ENCODE peak calls at places on chromosome 12, in five cellular contexts. Z is omental fat pad; H is OCI-LY7; I is CD8-positive, alpha-beta T cell; Q is WTC11. F is an unnamed sample.
A peak's percentile ranks its signal among the peaks of the same experiment; 100 is the strongest.

GRCh38 chr12:123614531-123614930 is 12.6 kb downstream of the DDX55 start:
- DNase-seq in I (no peak), H (no peak), Z (no peak), Q (no peak), F (no peak)

GRCh38 chr12:13161172-13161571 is 35.4 kb upstream of the EMP1 start:
- DNase-seq in Z (no peak), H (no peak), Q (no peak), I (no peak), F (no peak)

GRCh38 chr12:79252358-79253075 is 387.9 kb downstream of the SYT1 start:
- DNase-seq in Q (no peak), I (no peak), H (no peak), Z (no peak), F (no peak)

GRCh38 chr12:112107728-112108447 is 695 bp downstream of the NAA25 start:
- DNase-seq in Q (peak; percentile 30), Z (peak; percentile 36), I (no peak), H (peak; percentile 51), F (no peak)

GRCh38 chr12:48069253-48069652 is 36.6 kb downstream of the SENP1 start:
- DNase-seq in Q (no peak), Z (no peak), H (no peak), I (no peak), F (no peak)

GRCh38 chr12:31089072-31089471 is 15.4 kb downstream of the DDX11 start:
- DNase-seq in Z (no peak), Q (no peak), I (no peak), H (no peak), F (no peak)

GRCh38 chr12:124577986-124578385 is 10.6 kb upstream of the NCOR2 start:
- DNase-seq in Z (no peak), H (no peak), I (no peak), Q (no peak), F (no peak)

GRCh38 chr12:104604070-104604994 is 147.6 kb downstream of the CHST11 start:
- DNase-seq in H (peak; percentile 88), Q (no peak), I (peak; percentile 57), Z (peak; percentile 52), F (peak; percentile 75)

GRCh38 chr12:80769553-80770140 is 52.9 kb downstream of the MYF5 start:
- DNase-seq in Z (no peak), I (no peak), H (no peak), Q (no peak), F (no peak)

GRCh38 chr12:22514875-22515274 is 29.5 kb downstream of the C2CD5 start:
- DNase-seq in Z (no peak), Q (no peak), I (no peak), H (no peak), F (no peak)

GRCh38 chr12:25315388-25315787 is 64.7 kb upstream of the KRAS start:
- DNase-seq in Z (no peak), H (no peak), Q (no peak), I (no peak), F (no peak)

GRCh38 chr12:64893961-64894360 is 69.5 kb downstream of the TBC1D30 start:
- DNase-seq in H (no peak), I (no peak), Z (no peak), Q (no peak), F (no peak)

GRCh38 chr12:28130625-28131598 is 59.3 kb upstream of the CCDC91 start:
- DNase-seq in I (no peak), Q (no peak), H (no peak), Z (peak; percentile 24), F (no peak)

GRCh38 chr12:104478396-104479140 is 21.8 kb downstream of the CHST11 start:
- DNase-seq in I (peak; percentile 48), H (peak; percentile 90), Z (no peak), Q (no peak), F (peak; percentile 49)

GRCh38 chr12:38601970-38602369 is 285.4 kb downstream of the ALG10B start:
- DNase-seq in H (no peak), Z (no peak), I (no peak), Q (no peak), F (no peak)

GRCh38 chr12:108337235-108338223 is 1.6 kb downstream of the CMKLR1 start:
- DNase-seq in Z (no peak), I (no peak), Q (peak; percentile 35), H (peak; percentile 15), F (peak; percentile 73)

GRCh38 chr12:105393586-105393985 is 63.1 kb downstream of the C12orf75 start:
- DNase-seq in H (no peak), Q (no peak), Z (no peak), I (no peak), F (no peak)

GRCh38 chr12:91098942-91099341 is 12.4 kb downstream of the LUM start:
- DNase-seq in Q (no peak), Z (no peak), H (no peak), I (no peak), F (no peak)

GRCh38 chr12:79911889-79912656 is 22.8 kb downstream of the PPP1R12A start:
- DNase-seq in Z (no peak), H (no peak), Q (no peak), I (no peak), F (no peak)

GRCh38 chr12:29844667-29845066 is 60.9 kb upstream of the TMTC1 start:
- DNase-seq in Q (no peak), H (no peak), Z (no peak), I (no peak), F (no peak)

GRCh38 chr12:70648191-70648590 is 11.0 kb upstream of the PTPRB start:
- DNase-seq in Q (no peak), H (no peak), I (no peak), Z (no peak), F (no peak)

GRCh38 chr12:43098078-43098477 is 453.9 kb downstream of the ADAMTS20 start:
- DNase-seq in Q (no peak), Z (no peak), I (no peak), H (no peak), F (no peak)

GRCh38 chr12:46389130-46389616 is 16.6 kb upstream of the SLC38A2 start:
- DNase-seq in Z (no peak), I (no peak), Q (no peak), H (no peak), F (no peak)

GRCh38 chr12:100900808-100901207 is 106.2 kb downstream of the ANO4 start:
- DNase-seq in I (no peak), Z (no peak), H (no peak), Q (no peak), F (no peak)

GRCh38 chr12:43766291-43766690 is 7.5 kb downstream of the IRAK4 start:
- DNase-seq in Z (no peak), Q (no peak), I (no peak), H (no peak), F (no peak)

GRCh38 chr12:75623631-75624118 is 112.3 kb upstream of the KRR1 start:
- DNase-seq in H (no peak), I (no peak), Q (peak; percentile 28), Z (no peak), F (no peak)

GRCh38 chr12:115172521-115172920 is 488.5 kb upstream of the TBX3 start:
- DNase-seq in Z (no peak), Q (no peak), I (no peak), H (no peak), F (no peak)

GRCh38 chr12:47577213-47577612 is 128.6 kb downstream of the RPAP3 start:
- DNase-seq in H (no peak), I (no peak), Q (no peak), Z (no peak), F (no peak)

GRCh38 chr12:19963972-19964371 is 404.4 kb upstream of the PDE3A start:
- DNase-seq in I (no peak), Z (no peak), Q (no peak), H (no peak), F (no peak)

DNA sequence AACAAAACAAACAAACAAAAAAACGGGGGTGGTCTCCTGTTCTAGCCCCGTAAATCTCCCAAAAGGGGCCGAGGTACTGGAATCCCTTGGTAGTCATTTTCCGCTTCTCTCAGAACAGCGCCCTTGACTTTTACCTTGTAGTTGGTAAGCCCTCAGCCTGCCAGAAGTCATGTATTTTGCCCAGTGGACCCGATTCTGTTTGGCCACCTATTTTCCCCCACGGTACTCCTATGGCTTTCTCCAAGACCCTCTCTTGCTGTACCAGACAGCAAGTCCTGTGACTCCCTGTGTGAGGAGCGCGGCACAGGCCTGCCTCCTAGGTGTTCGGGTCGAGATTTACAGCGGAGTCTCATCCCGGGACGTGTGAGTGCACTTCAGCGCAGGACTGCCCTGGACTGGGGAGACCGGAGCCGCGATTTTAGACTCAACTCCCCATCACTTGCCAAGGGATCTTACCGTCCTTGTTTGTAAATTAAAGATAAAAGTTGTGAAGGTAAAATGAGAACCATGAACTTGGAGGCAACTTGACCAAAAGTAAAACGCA is 1.1 kb upstream of the MBD6 start:
- DNase-seq in H (no peak), Z (no peak), Q (peak; percentile 46), I (peak; percentile 31), F (no peak)
- TF ChIP-seq CTCF in H (peak; percentile 51), Z (no peak), Q (no peak), I (no peak), F (no peak)

DNA sequence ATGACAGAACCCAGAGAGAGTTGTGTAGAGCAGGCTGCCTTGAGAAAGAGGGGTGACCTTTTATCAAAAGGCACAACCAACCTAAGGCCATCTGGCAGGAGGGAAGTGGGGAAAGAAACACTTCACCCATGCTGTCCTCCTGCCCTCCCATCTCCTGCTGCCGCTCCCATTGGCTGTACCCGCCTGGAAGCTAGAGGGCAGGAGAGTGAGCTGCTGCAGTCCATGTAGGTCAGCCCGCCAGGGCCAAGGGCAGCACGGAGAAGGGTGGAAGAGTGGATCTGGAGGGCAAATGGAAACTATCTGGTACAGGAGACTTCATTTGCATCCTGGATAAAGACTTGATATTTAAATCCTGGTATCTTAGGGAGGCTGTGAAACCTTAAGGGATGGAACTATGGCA is 11.5 kb upstream of the CABP1 start:
- DNase-seq in I (no peak), H (no peak), Q (peak; percentile 65), Z (no peak), F (no peak)
- TF ChIP-seq CTCF in I (no peak), H (no peak), Q (no peak), Z (no peak), F (no peak)

GRCh38 chr12:16187684-16188083 is 89.8 kb downstream of the SLC15A5 start:
- DNase-seq in Z (no peak), Q (no peak), H (no peak), I (no peak), F (no peak)

GRCh38 chr12:16184691-16185090 is 92.8 kb downstream of the SLC15A5 start:
- DNase-seq in Z (no peak), I (no peak), Q (no peak), H (no peak), F (no peak)

DNA sequence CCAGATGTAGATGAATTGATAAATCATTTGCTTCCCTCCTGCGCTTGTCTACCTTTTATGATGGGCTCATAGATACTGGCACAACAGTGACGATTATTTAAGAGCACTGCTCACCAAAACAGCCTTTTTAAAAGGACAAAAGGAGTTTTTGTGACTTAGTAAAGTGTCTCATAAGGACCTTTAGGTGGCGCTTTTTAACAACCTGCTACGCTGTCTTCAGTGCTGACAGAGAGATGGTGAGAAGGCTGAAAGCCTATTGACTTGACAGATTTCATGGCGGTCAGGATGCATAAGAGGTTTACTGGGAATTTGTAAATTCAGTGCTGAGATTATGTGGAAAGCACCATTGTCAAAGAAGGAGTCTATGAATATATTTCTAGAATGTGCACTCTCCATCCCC is 87.6 kb downstream of the SLC15A5 start:
- DNase-seq in Z (no peak), Q (no peak), H (peak; percentile 67), I (no peak), F (no peak)
- TF ChIP-seq CTCF in Z (no peak), Q (no peak), H (peak; percentile 78), I (no peak), F (peak; percentile 26)

DNA sequence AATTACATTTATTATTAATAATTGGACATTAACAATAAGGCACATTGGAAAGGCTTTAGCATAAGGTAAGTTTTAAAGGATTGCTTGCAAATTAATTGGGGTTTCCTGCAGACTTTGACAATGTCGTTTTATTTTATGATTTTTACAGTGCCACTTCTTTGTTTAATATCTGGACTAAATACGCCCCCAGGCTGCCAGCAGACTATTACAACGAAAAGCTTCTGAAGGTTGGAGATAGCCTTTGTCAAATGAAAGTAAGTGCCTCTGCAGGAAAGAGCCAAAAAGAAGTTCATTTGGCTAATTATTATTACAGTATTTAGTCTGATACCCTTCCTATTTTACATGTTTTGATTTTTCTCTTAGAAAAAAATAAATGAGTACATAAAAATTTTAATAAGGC is 11.3 kb downstream of the CFAP54 start:
- DNase-seq in Z (no peak), I (no peak), Q (no peak), H (peak; percentile 34), F (no peak)
- TF ChIP-seq CTCF in Z (no peak), I (no peak), Q (no peak), H (peak; percentile 74), F (peak; percentile 35)